ENCODE peak calls at places on chromosomes 5 and 9, in four cellular contexts. One of them, this sample, is unnamed.

GRCh38 chr9:2336055-2336454 is 285.5 kb upstream of the VLDLR start:
- DNase-seq in H1: no peak
- DNase-seq in GM12878: no peak
- DNase-seq in K562: no peak
- DNase-seq in this sample: no peak

GRCh38 chr9:93261281-93261680 is 77.3 kb downstream of the WNK2 start:
- DNase-seq in H1: peak
- DNase-seq in GM12878: no peak
- DNase-seq in K562: peak
- DNase-seq in this sample: peak

GRCh38 chr9:32665101-32665500 is 29.6 kb upstream of the TAF1L start:
- DNase-seq in GM12878: no peak
- DNase-seq in K562: no peak
- DNase-seq in H1: no peak
- DNase-seq in this sample: no peak

GRCh38 chr5:171412186-171412585 is 7.3 kb upstream of the FGF18 start:
- DNase-seq in H1: no peak
- DNase-seq in GM12878: no peak
- DNase-seq in K562: no peak
- DNase-seq in this sample: no peak

GRCh38 chr5:119286516-119287488 is 69.0 kb upstream of the TNFAIP8 start:
- DNase-seq in H1: no peak
- DNase-seq in GM12878: no peak
- DNase-seq in K562: no peak
- DNase-seq in this sample: no peak

GRCh38 chr9:134669556-134669955 is 28.0 kb downstream of the COL5A1 start:
- DNase-seq in H1: no peak
- DNase-seq in GM12878: no peak
- DNase-seq in K562: no peak
- DNase-seq in this sample: no peak

GRCh38 chr9:127803507-127804352 is 1.0 kb downstream of the FPGS start:
- DNase-seq in H1: no peak
- DNase-seq in K562: no peak
- DNase-seq in GM12878: no peak
- DNase-seq in this sample: peak

GRCh38 chr9:90870646-90871326 is 69.2 kb downstream of the SYK start:
- DNase-seq in H1: no peak
- DNase-seq in K562: peak
- DNase-seq in GM12878: peak
- DNase-seq in this sample: peak

GRCh38 chr5:131460867-131461572 is 174.0 kb downstream of the RAPGEF6 start:
- DNase-seq in K562: no peak
- DNase-seq in GM12878: no peak
- DNase-seq in H1: no peak
- DNase-seq in this sample: peak

DNA sequence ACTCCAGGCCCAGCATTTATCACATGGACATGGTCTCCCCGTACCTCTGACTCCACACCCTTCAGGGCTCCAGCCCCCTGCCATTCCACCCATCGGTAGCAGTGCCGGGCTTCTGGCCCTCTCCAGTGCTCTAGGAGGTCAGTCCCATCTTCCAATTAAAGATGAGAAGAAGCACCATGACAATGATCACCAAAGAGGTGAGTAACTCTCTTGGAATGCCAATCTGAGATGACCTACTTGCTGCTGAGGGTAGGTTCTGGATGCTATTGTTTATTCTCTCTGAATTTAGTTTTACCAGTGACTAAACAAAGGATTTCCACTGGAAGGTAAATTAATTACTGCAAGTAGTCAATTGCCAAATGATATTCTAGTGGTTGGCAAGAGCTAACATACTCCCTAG is 80.8 kb downstream of the TLE4 start:
- DNase-seq in GM12878: no peak
- DNase-seq in K562: no peak
- DNase-seq in H1: no peak
- DNase-seq in this sample: no peak
- H3K9ac ChIP-seq in GM12878: no peak
- H3K9ac ChIP-seq in K562: no peak
- H3K9ac ChIP-seq in H1: no peak
- H3K9ac ChIP-seq in this sample: no peak

DNA sequence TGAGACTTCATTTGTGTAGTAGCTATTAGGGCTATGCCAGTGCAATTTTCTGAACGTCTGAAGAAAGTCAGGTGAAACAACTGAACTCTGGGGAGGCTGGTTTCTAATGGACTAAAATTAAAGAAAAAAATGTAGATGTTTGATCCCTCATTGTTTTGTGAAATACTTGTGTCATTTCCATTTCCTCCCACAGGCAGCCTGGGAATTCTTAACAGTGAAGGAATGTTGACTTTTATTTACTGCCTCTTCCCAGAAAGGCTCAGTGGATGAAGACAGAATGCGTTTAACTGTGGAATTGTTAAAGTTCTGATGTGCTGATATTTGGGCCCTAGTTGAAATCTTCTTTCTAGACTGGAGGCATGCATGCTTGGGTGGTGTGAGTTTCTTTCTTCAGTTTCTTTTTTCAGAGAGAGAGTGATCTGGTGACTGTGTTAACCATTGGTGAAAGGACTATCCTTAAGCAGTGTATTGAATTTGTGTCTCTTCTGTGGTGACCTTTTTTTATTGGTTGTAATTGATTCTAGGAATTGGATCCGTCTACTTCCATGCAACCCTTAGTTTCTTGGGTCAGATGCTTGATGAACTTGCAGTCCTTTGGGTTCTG is 15.5 kb downstream of the ACER2 start:
- DNase-seq in H1: no peak
- DNase-seq in GM12878: no peak
- DNase-seq in K562: no peak
- DNase-seq in this sample: no peak
- TF ChIP-seq NRF1 in H1: no peak
- TF ChIP-seq NRF1 in GM12878: no peak
- TF ChIP-seq NRF1 in K562: no peak
- TF ChIP-seq NRF1 in this sample: no peak

GRCh38 chr9:89153618-89154017 is 25.0 kb downstream of the SHC3 start:
- DNase-seq in GM12878: no peak
- DNase-seq in H1: no peak
- DNase-seq in K562: no peak
- DNase-seq in this sample: no peak

GRCh38 chr9:89154218-89154617 is 24.4 kb downstream of the SHC3 start:
- DNase-seq in GM12878: no peak
- DNase-seq in K562: no peak
- DNase-seq in H1: no peak
- DNase-seq in this sample: no peak

GRCh38 chr9:89153187-89153586 is 25.4 kb downstream of the SHC3 start:
- DNase-seq in H1: no peak
- DNase-seq in K562: no peak
- DNase-seq in GM12878: no peak
- DNase-seq in this sample: no peak

GRCh38 chr9:89149726-89150125 is 28.9 kb downstream of the SHC3 start:
- DNase-seq in GM12878: no peak
- DNase-seq in H1: no peak
- DNase-seq in K562: no peak
- DNase-seq in this sample: no peak

GRCh38 chr9:89154651-89155336 is 23.8 kb downstream of the SHC3 start:
- DNase-seq in K562: no peak
- DNase-seq in GM12878: no peak
- DNase-seq in H1: no peak
- DNase-seq in this sample: no peak
- H3K9ac ChIP-seq in K562: no peak
- H3K9ac ChIP-seq in GM12878: no peak
- H3K9ac ChIP-seq in H1: no peak
- H3K9ac ChIP-seq in this sample: peak

DNA sequence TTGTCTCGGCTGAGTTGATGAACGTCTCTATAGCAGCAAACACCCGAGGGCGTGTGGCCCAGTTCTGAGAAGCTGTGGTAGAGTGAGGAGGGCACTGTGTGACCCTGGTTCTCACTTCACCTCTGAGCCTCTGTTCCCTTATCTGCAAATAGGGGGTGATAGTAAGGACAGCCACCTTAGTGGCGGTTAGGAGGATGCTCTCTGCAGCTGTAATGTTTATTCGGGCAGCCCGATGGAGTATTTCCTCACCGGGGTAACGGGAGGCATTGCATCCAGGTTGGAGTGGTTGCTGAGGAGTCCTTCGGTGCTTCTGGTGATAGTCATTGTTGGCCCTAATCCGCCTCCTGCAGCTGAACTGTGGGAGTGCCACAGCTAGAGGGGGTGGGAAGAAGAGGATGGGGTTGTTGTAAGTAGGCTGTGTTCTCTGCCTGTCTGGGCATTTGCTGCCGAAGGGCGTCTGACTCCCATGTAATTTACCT is 13.9 kb downstream of the PRRC2B start:
- DNase-seq in K562: peak
- DNase-seq in H1: peak
- DNase-seq in GM12878: no peak
- DNase-seq in this sample: no peak
- TF ChIP-seq NRF1 in K562: no peak
- TF ChIP-seq NRF1 in H1: no peak
- TF ChIP-seq NRF1 in GM12878: no peak
- TF ChIP-seq NRF1 in this sample: no peak

DNA sequence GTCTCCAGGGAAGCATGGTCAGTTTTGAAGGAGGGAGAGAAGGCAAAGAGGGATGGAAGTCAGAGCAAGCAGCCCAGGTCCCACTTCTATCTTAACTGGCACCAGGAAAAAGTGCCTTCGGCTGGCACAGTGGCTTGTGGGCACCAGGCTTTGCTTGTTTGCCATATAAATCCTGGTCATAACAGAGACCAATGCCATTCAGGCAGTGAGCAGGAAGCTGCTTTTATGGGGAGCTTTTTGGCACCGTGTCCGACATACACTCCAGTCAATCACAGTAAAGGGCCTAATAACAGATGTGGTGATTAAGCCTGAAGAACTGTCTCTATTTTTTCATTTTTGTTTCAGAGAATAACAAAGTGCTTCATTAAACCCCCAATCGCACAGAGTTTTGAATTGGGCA is 21.5 kb downstream of the MEGF10 start:
- DNase-seq in GM12878: no peak
- DNase-seq in H1: no peak
- DNase-seq in K562: no peak
- DNase-seq in this sample: no peak
- H3K9ac ChIP-seq in GM12878: no peak
- H3K9ac ChIP-seq in H1: no peak
- H3K9ac ChIP-seq in K562: no peak
- H3K9ac ChIP-seq in this sample: no peak

GRCh38 chr5:36300927-36301540 is 668 bp downstream of the RANBP3L start:
- DNase-seq in K562: no peak
- DNase-seq in H1: no peak
- DNase-seq in GM12878: no peak
- DNase-seq in this sample: no peak

GRCh38 chr5:36300181-36300926 is 1.3 kb downstream of the RANBP3L start:
- DNase-seq in H1: no peak
- DNase-seq in K562: no peak
- DNase-seq in GM12878: no peak
- DNase-seq in this sample: no peak

GRCh38 chr5:36301858-36302603 is at the start of gene RANBP3L:
- DNase-seq in H1: no peak
- DNase-seq in K562: no peak
- DNase-seq in GM12878: no peak
- DNase-seq in this sample: no peak

GRCh38 chr5:36304095-36304494 is 2.4 kb upstream of the RANBP3L start:
- DNase-seq in H1: no peak
- DNase-seq in GM12878: no peak
- DNase-seq in K562: no peak
- DNase-seq in this sample: no peak

GRCh38 chr5:36305571-36306326 is 4.0 kb upstream of the RANBP3L start:
- DNase-seq in H1: no peak
- DNase-seq in GM12878: no peak
- DNase-seq in K562: no peak
- DNase-seq in this sample: peak
- TF ChIP-seq NRF1 in H1: no peak
- TF ChIP-seq NRF1 in GM12878: no peak
- TF ChIP-seq NRF1 in K562: no peak
- TF ChIP-seq NRF1 in this sample: no peak

DNA sequence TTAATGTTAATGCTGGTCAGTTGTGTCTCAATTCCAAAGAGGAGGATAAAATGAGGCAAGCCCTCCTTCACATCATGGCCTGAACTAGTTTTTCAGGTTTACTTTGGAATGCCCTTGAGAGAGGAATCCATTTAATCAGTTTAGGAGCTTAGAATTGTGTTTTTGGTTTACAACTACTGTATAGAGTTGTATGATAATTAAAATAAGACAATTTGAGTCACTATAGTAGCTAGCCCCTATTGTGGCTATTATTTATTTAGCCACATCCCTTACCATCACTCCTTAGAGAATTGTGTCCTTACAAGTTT is 107.8 kb upstream of the PRLR start:
- DNase-seq in K562: no peak
- DNase-seq in GM12878: no peak
- DNase-seq in H1: no peak
- DNase-seq in this sample: no peak
- H3K9ac ChIP-seq in K562: no peak
- H3K9ac ChIP-seq in GM12878: no peak
- H3K9ac ChIP-seq in H1: peak
- H3K9ac ChIP-seq in this sample: no peak

GRCh38 chr5:18985397-18985796 is 1002.6 kb downstream of the CDH18 start:
- DNase-seq in H1: no peak
- DNase-seq in K562: no peak
- DNase-seq in GM12878: no peak
- DNase-seq in this sample: no peak

GRCh38 chr5:18987101-18987500 is 1000.9 kb downstream of the CDH18 start:
- DNase-seq in GM12878: no peak
- DNase-seq in K562: no peak
- DNase-seq in H1: no peak
- DNase-seq in this sample: no peak

GRCh38 chr5:18984559-18985080 is 1003.4 kb downstream of the CDH18 start:
- DNase-seq in GM12878: no peak
- DNase-seq in K562: no peak
- DNase-seq in H1: no peak
- DNase-seq in this sample: no peak
- TF ChIP-seq NRF1 in GM12878: no peak
- TF ChIP-seq NRF1 in K562: no peak
- TF ChIP-seq NRF1 in H1: no peak
- TF ChIP-seq NRF1 in this sample: no peak

This sample was measured in SK-N-SH.